ENCODE peak calls at places on chromosomes 16 and 17, in nine cellular contexts. One of them, this sample, is unnamed.
A peak's percentile ranks its signal among the peaks of the same experiment; 100 is the strongest.

GRCh38 chr16:66750279-66751134 is 902 bp downstream of the DYNC1LI2 start:
- DNase-seq in BE2C: no peak
- DNase-seq in adrenal gland: no peak
- DNase-seq in choroid plexus epithelial cell: peak; percentile 14
- DNase-seq in thoracic aorta: no peak
- DNase-seq in tibial artery: no peak
- DNase-seq in AG10803: peak; percentile 6
- DNase-seq in cardiac muscle cell: no peak
- DNase-seq in PC-9: no peak
- DNase-seq in this sample: peak; percentile 30

GRCh38 chr17:70661342-70662222 is 492.2 kb downstream of the KCNJ2 start:
- DNase-seq in AG10803: peak; percentile 4
- DNase-seq in PC-9: no peak
- DNase-seq in cardiac muscle cell: no peak
- DNase-seq in tibial artery: no peak
- DNase-seq in adrenal gland: no peak
- DNase-seq in thoracic aorta: no peak
- DNase-seq in BE2C: no peak
- DNase-seq in choroid plexus epithelial cell: peak; percentile 39
- DNase-seq in this sample: no peak

GRCh38 chr16:6206080-6206479 is 1108.5 kb upstream of the EEF2KMT start:
- DNase-seq in choroid plexus epithelial cell: no peak
- DNase-seq in tibial artery: no peak
- DNase-seq in cardiac muscle cell: no peak
- DNase-seq in adrenal gland: no peak
- DNase-seq in AG10803: no peak
- DNase-seq in PC-9: no peak
- DNase-seq in BE2C: no peak
- DNase-seq in thoracic aorta: no peak
- DNase-seq in this sample: no peak

GRCh38 chr17:44820631-44821196 is 9.4 kb downstream of the GJC1 start:
- DNase-seq in cardiac muscle cell: no peak
- DNase-seq in adrenal gland: no peak
- DNase-seq in tibial artery: no peak
- DNase-seq in thoracic aorta: no peak
- DNase-seq in choroid plexus epithelial cell: peak; percentile 82
- DNase-seq in PC-9: peak; percentile 95
- DNase-seq in BE2C: no peak
- DNase-seq in AG10803: peak; percentile 94
- DNase-seq in this sample: no peak

GRCh38 chr16:57822018-57822553 is 19.8 kb upstream of the KIFC3 start:
- DNase-seq in tibial artery: no peak
- DNase-seq in AG10803: no peak
- DNase-seq in choroid plexus epithelial cell: no peak
- DNase-seq in PC-9: no peak
- DNase-seq in adrenal gland: no peak
- DNase-seq in BE2C: no peak
- DNase-seq in thoracic aorta: no peak
- DNase-seq in cardiac muscle cell: no peak
- DNase-seq in this sample: no peak

GRCh38 chr17:2875608-2876007 is 79.4 kb downstream of the RAP1GAP2 start:
- DNase-seq in PC-9: no peak
- DNase-seq in adrenal gland: no peak
- DNase-seq in choroid plexus epithelial cell: no peak
- DNase-seq in AG10803: no peak
- DNase-seq in thoracic aorta: no peak
- DNase-seq in tibial artery: no peak
- DNase-seq in cardiac muscle cell: no peak
- DNase-seq in BE2C: no peak
- DNase-seq in this sample: no peak

GRCh38 chr16:31430380-31431052 is 2.4 kb upstream of the COX6A2 start:
- DNase-seq in adrenal gland: no peak
- DNase-seq in thoracic aorta: no peak
- DNase-seq in choroid plexus epithelial cell: no peak
- DNase-seq in BE2C: no peak
- DNase-seq in tibial artery: peak; percentile 32
- DNase-seq in AG10803: no peak
- DNase-seq in cardiac muscle cell: no peak
- DNase-seq in PC-9: peak; percentile 45
- DNase-seq in this sample: peak; percentile 28

GRCh38 chr17:77266891-77267341 is 126.1 kb downstream of the SEC14L1 start:
- DNase-seq in PC-9: no peak
- DNase-seq in adrenal gland: no peak
- DNase-seq in choroid plexus epithelial cell: no peak
- DNase-seq in BE2C: no peak
- DNase-seq in AG10803: no peak
- DNase-seq in tibial artery: no peak
- DNase-seq in cardiac muscle cell: no peak
- DNase-seq in thoracic aorta: no peak
- DNase-seq in this sample: peak; percentile 37

GRCh38 chr16:51839697-51840462 is 688.8 kb upstream of the SALL1 start:
- DNase-seq in adrenal gland: no peak
- DNase-seq in tibial artery: no peak
- DNase-seq in BE2C: no peak
- DNase-seq in choroid plexus epithelial cell: no peak
- DNase-seq in PC-9: peak; percentile 35
- DNase-seq in AG10803: peak; percentile 68
- DNase-seq in cardiac muscle cell: no peak
- DNase-seq in thoracic aorta: no peak
- DNase-seq in this sample: no peak

GRCh38 chr16:4625617-4626159 is 1.1 kb downstream of the MGRN1 start:
- DNase-seq in cardiac muscle cell: no peak
- DNase-seq in adrenal gland: no peak
- DNase-seq in PC-9: no peak
- DNase-seq in thoracic aorta: no peak
- DNase-seq in BE2C: no peak
- DNase-seq in tibial artery: no peak
- DNase-seq in choroid plexus epithelial cell: no peak
- DNase-seq in AG10803: peak; percentile 63
- DNase-seq in this sample: no peak

GRCh38 chr17:60559995-60560859 is 34.2 kb upstream of the APPBP2 start:
- DNase-seq in choroid plexus epithelial cell: no peak
- DNase-seq in BE2C: no peak
- DNase-seq in cardiac muscle cell: no peak
- DNase-seq in adrenal gland: no peak
- DNase-seq in PC-9: no peak
- DNase-seq in tibial artery: no peak
- DNase-seq in AG10803: no peak
- DNase-seq in thoracic aorta: no peak
- DNase-seq in this sample: no peak

GRCh38 chr17:43983196-43983514 is 21.3 kb upstream of the NAGS start:
- DNase-seq in cardiac muscle cell: no peak
- DNase-seq in PC-9: no peak
- DNase-seq in BE2C: no peak
- DNase-seq in adrenal gland: no peak
- DNase-seq in thoracic aorta: no peak
- DNase-seq in tibial artery: no peak
- DNase-seq in AG10803: no peak
- DNase-seq in choroid plexus epithelial cell: no peak
- DNase-seq in this sample: no peak

GRCh38 chr17:41324180-41325075 is 8.9 kb upstream of the KRTAP17-1 start:
- DNase-seq in AG10803: no peak
- DNase-seq in choroid plexus epithelial cell: peak; percentile 37
- DNase-seq in adrenal gland: no peak
- DNase-seq in cardiac muscle cell: peak; percentile 39
- DNase-seq in PC-9: peak; percentile 39
- DNase-seq in tibial artery: no peak
- DNase-seq in thoracic aorta: no peak
- DNase-seq in BE2C: no peak
- DNase-seq in this sample: peak; percentile 34

GRCh38 chr17:81254955-81255717 is 16.0 kb downstream of the NDUFAF8 start:
- DNase-seq in PC-9: no peak
- DNase-seq in adrenal gland: peak; percentile 49
- DNase-seq in BE2C: peak; percentile 88
- DNase-seq in cardiac muscle cell: peak; percentile 91
- DNase-seq in choroid plexus epithelial cell: peak; percentile 79
- DNase-seq in AG10803: peak; percentile 74
- DNase-seq in thoracic aorta: no peak
- DNase-seq in tibial artery: peak; percentile 89
- DNase-seq in this sample: no peak

GRCh38 chr16:20430948-20431347 is 20.4 kb upstream of the ACSM2A start:
- DNase-seq in PC-9: no peak
- DNase-seq in choroid plexus epithelial cell: no peak
- DNase-seq in thoracic aorta: no peak
- DNase-seq in BE2C: no peak
- DNase-seq in cardiac muscle cell: no peak
- DNase-seq in AG10803: no peak
- DNase-seq in tibial artery: no peak
- DNase-seq in adrenal gland: no peak
- DNase-seq in this sample: no peak
- TF ChIP-seq CTCF in PC-9: no peak
- TF ChIP-seq CTCF in choroid plexus epithelial cell: no peak
- TF ChIP-seq CTCF in thoracic aorta: no peak
- TF ChIP-seq CTCF in BE2C: no peak
- TF ChIP-seq CTCF in cardiac muscle cell: no peak
- TF ChIP-seq CTCF in AG10803: no peak
- TF ChIP-seq CTCF in tibial artery: no peak
- TF ChIP-seq CTCF in adrenal gland: no peak
- TF ChIP-seq CTCF in this sample: no peak

DNA sequence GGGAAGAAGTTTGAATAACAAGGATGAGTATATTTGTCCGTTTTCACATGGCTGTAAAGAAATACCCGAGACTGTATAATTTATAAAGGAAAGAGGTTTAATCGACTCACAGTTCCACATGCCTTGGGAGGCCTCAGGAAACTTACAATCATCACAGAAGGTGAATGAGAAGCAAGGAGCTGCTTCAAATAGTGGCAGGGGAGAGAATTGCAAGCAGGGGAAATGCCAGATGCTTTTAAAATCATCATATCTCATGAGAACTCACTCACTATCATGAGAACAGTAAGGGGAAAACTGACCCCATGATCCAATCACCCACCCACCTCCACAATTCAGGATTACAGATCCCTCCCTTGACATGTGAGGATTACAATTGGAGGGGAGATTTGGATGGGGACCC is 212.8 kb upstream of the CDH8 start:
- DNase-seq in PC-9: no peak
- DNase-seq in adrenal gland: no peak
- DNase-seq in thoracic aorta: no peak
- DNase-seq in choroid plexus epithelial cell: no peak
- DNase-seq in cardiac muscle cell: no peak
- DNase-seq in BE2C: no peak
- DNase-seq in AG10803: no peak
- DNase-seq in tibial artery: no peak
- DNase-seq in this sample: no peak
- TF ChIP-seq CTCF in PC-9: no peak
- TF ChIP-seq CTCF in adrenal gland: no peak
- TF ChIP-seq CTCF in thoracic aorta: no peak
- TF ChIP-seq CTCF in choroid plexus epithelial cell: no peak
- TF ChIP-seq CTCF in cardiac muscle cell: no peak
- TF ChIP-seq CTCF in BE2C: peak; percentile 37
- TF ChIP-seq CTCF in AG10803: no peak
- TF ChIP-seq CTCF in tibial artery: no peak
- TF ChIP-seq CTCF in this sample: no peak

DNA sequence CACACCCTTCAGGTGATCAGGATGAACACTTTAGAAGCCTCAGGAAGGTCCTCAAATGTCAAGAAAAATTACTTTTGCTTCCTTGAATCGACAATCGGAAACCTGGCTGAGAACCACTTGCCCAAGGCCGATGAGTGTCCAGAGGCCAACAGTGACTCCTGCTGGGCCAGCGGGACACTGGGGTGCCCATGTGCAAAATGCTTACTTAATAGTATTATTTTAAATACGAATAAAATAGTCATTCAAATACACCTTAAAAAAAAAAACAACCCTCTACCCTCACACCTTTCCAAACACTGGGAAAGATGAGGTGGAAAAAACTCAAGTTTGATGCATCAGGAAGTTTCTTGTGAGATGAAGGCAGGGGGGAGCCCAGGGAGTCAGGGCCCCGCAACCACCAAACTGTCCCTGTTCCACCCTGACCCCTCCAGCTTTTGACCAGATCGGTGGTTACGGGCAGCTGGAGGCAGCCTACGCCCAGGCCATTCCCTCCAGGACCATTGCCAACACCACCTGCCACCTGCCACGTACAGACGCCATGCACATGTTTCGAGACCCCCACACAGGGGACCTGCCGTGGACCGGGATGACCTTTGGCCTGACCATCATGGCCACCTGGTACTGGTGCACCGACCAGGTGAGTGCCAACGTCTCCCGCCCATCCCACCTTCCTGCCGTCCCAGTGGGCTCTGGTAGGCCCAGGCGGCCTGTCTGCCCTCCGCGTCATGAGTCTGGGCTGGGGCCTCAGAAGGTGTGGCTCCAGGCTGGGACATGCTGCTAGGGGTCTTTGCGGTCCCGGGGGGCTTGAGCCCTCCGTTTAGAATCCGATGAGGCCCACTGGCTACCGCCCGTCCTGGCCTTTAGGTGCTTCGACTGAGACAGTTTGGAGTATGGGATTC is 18.9 kb downstream of the SLC5A10 start:
- DNase-seq in choroid plexus epithelial cell: no peak
- DNase-seq in BE2C: no peak
- DNase-seq in adrenal gland: no peak
- DNase-seq in AG10803: no peak
- DNase-seq in thoracic aorta: no peak
- DNase-seq in cardiac muscle cell: no peak
- DNase-seq in PC-9: no peak
- DNase-seq in tibial artery: no peak
- DNase-seq in this sample: no peak
- TF ChIP-seq CTCF in choroid plexus epithelial cell: peak; percentile 17
- TF ChIP-seq CTCF in BE2C: no peak
- TF ChIP-seq CTCF in adrenal gland: no peak
- TF ChIP-seq CTCF in AG10803: no peak
- TF ChIP-seq CTCF in thoracic aorta: no peak
- TF ChIP-seq CTCF in cardiac muscle cell: peak; percentile 12
- TF ChIP-seq CTCF in PC-9: peak; percentile 22
- TF ChIP-seq CTCF in tibial artery: no peak
- TF ChIP-seq CTCF in this sample: no peak

DNA sequence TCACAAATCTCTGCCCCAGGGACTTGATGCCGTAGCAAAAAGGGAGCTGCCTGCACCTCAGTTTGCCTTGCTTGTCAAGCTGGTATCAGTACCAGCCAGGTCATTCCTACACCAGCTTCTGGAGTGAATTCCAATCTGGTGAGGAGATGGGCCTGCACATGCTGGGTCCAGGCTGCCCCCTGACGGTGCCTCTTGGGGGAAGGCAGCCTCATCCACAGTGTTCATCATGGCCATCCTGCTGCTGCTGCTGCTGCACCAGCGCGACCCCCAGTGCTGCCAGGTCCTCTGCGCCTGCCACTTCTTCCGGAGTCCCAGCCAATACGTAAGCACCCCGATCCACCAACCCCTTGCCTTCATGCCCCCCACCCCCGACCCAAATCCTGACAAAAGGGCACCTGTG is 8.3 kb downstream of the MRPL27 start:
- DNase-seq in BE2C: no peak
- DNase-seq in adrenal gland: no peak
- DNase-seq in tibial artery: no peak
- DNase-seq in AG10803: peak; percentile 48
- DNase-seq in choroid plexus epithelial cell: peak; percentile 52
- DNase-seq in PC-9: no peak
- DNase-seq in thoracic aorta: no peak
- DNase-seq in cardiac muscle cell: no peak
- DNase-seq in this sample: no peak
- TF ChIP-seq CTCF in BE2C: no peak
- TF ChIP-seq CTCF in adrenal gland: no peak
- TF ChIP-seq CTCF in tibial artery: no peak
- TF ChIP-seq CTCF in AG10803: peak; percentile 24
- TF ChIP-seq CTCF in choroid plexus epithelial cell: peak; percentile 26
- TF ChIP-seq CTCF in PC-9: no peak
- TF ChIP-seq CTCF in thoracic aorta: no peak
- TF ChIP-seq CTCF in cardiac muscle cell: no peak
- TF ChIP-seq CTCF in this sample: no peak